ENCODE peak calls at places on chromosomes 1 and 21, in ten cellular contexts. P is A549, V is EL, M is AG10803, Y is T-helper 2 cell, X is gastrocnemius medialis, J is uterus, C is heart left ventricle, B is NCI-H510A treated with DMSO at 0.1 percent for 48 hours, H is HEK293T. O is an unnamed sample.

GRCh38 chr1:216531308-216532239 is 108.3 kb upstream of the USH2A start:
- DNase-seq in P (no peak), V (peak), M (peak), Y (no peak), X (peak), J (no peak), C (no peak), B (no peak), H (no peak), O (peak)

GRCh38 chr1:183244466-183244865 is 58.4 kb downstream of the LAMC2 start:
- DNase-seq in P (no peak), V (peak), M (peak), Y (no peak), X (peak), J (peak), C (peak), B (no peak), H (no peak), O (peak)

GRCh38 chr1:155186266-155186954 is 12.8 kb downstream of the TRIM46 start:
- DNase-seq in P (no peak), V (no peak), M (no peak), Y (no peak), X (no peak), J (no peak), C (peak), B (peak), H (no peak), O (no peak)

GRCh38 chr21:25573409-25574206 is 33.7 kb downstream of the MRPL39 start:
- DNase-seq in P (peak), V (peak), M (peak), Y (no peak), X (no peak), J (no peak), C (no peak), B (no peak), H (peak), O (peak)

GRCh38 chr1:27234054-27234882 is at the start of gene WDTC1:
- DNase-seq in P (peak), V (peak), M (peak), Y (peak), X (peak), J (peak), C (peak), B (peak), H (peak), O (peak)

GRCh38 chr1:6603851-6604558 is 1.3 kb upstream of the KLHL21 start:
- DNase-seq in P (no peak), V (peak), M (peak), Y (no peak), X (peak), J (peak), C (peak), B (no peak), H (no peak), O (no peak)

GRCh38 chr1:173206816-173207595 is at the start of gene TNFSF4:
- DNase-seq in P (no peak), V (no peak), M (peak), Y (no peak), X (no peak), J (peak), C (peak), B (no peak), H (no peak), O (no peak)

GRCh38 chr1:183194527-183195145 is 8.6 kb downstream of the LAMC2 start:
- DNase-seq in P (no peak), V (no peak), M (no peak), Y (no peak), X (no peak), J (no peak), C (no peak), B (no peak), H (no peak), O (no peak)

GRCh38 chr1:210332719-210333398 is 4.2 kb downstream of the HHAT start:
- DNase-seq in P (no peak), V (no peak), M (no peak), Y (no peak), X (no peak), J (no peak), C (no peak), B (peak), H (no peak), O (no peak)

GRCh38 chr1:227889863-227890405 is 57.8 kb downstream of the WNT9A start:
- DNase-seq in P (no peak), V (no peak), M (no peak), Y (no peak), X (no peak), J (peak), C (peak), B (no peak), H (no peak), O (no peak)

GRCh38 chr21:21200939-21201610 is 202.9 kb downstream of the NCAM2 start:
- DNase-seq in P (no peak), V (peak), M (peak), Y (no peak), X (no peak), J (no peak), C (no peak), B (no peak), H (no peak), O (no peak)

GRCh38 chr21:31145271-31145801 is 107.1 kb upstream of the KRTAP19-8 start:
- DNase-seq in P (no peak), V (no peak), M (no peak), Y (no peak), X (no peak), J (no peak), C (no peak), B (no peak), H (no peak), O (no peak)

GRCh38 chr1:43835141-43836021 is 98.2 kb upstream of the ARTN start:
- DNase-seq in P (no peak), V (peak), M (peak), Y (no peak), X (no peak), J (peak), C (no peak), B (no peak), H (no peak), O (no peak)

GRCh38 chr1:248691567-248692155 is 10.9 kb downstream of the OR14I1 start:
- DNase-seq in P (no peak), V (no peak), M (no peak), Y (no peak), X (no peak), J (no peak), C (no peak), B (no peak), H (no peak), O (no peak)

GRCh38 chr1:111253876-111254275 is 26.4 kb downstream of the CHI3L2 start:
- DNase-seq in P (no peak), V (no peak), M (no peak), Y (no peak), X (no peak), J (no peak), C (no peak), B (no peak), H (no peak), O (no peak)

GRCh38 chr21:43190544-43191340 is 21.9 kb downstream of the CRYAA start:
- DNase-seq in P (no peak), V (no peak), M (no peak), Y (no peak), X (peak), J (peak), C (peak), B (no peak), H (no peak), O (no peak)

GRCh38 chr1:207309775-207310273 is 11.7 kb upstream of the CD55 start:
- DNase-seq in P (peak), V (peak), M (peak), Y (no peak), X (peak), J (no peak), C (no peak), B (no peak), H (no peak), O (peak)

GRCh38 chr1:241470361-241470760 is 49.2 kb downstream of the FH start:
- DNase-seq in P (no peak), V (no peak), M (no peak), Y (no peak), X (no peak), J (no peak), C (no peak), B (no peak), H (no peak), O (no peak)

GRCh38 chr1:11364170-11364569 is 91.2 kb downstream of the UBIAD1 start:
- DNase-seq in P (no peak), V (no peak), M (no peak), Y (no peak), X (peak), J (no peak), C (no peak), B (no peak), H (no peak), O (no peak)

GRCh38 chr1:84749427-84749826 is 59.2 kb upstream of the SSX2IP start:
- DNase-seq in P (no peak), V (no peak), M (no peak), Y (no peak), X (no peak), J (no peak), C (no peak), B (no peak), H (no peak), O (no peak)

GRCh38 chr21:46227811-46228344 is 696 bp downstream of the LSS start:
- DNase-seq in P (no peak), V (no peak), M (no peak), Y (no peak), X (no peak), J (no peak), C (peak), B (no peak), H (no peak), O (no peak)

GRCh38 chr1:157993179-157994080 is at the start of gene KIRREL1:
- DNase-seq in P (peak), V (peak), M (peak), Y (no peak), X (no peak), J (peak), C (peak), B (peak), H (peak), O (peak)

GRCh38 chr1:20212685-20213331 is 26.5 kb upstream of the PLA2G2C start:
- DNase-seq in P (peak), V (peak), M (peak), Y (peak), X (peak), J (peak), C (peak), B (peak), H (peak), O (peak)

O was measured in NCI-H460.